ENCODE peak calls at places on chromosomes 16 and 17, in eight cellular contexts. T is cardiac muscle cell, E is body of pancreas, L is neural progenitor cell, U is sigmoid colon, A is HCT116, P is pancreas, G is uterus. F is an unnamed sample.

GRCh38 chr16:87850009-87851006 is 19.0 kb downstream of the SLC7A5 start:
- DNase-seq in T (peak; percentile 55), E (peak; percentile 75), L (peak; percentile 80), U (no peak), A (no peak), P (peak; percentile 74), G (peak; percentile 46), F (no peak)

GRCh38 chr17:21039839-21040575 is 2.8 kb downstream of the USP22 start:
- DNase-seq in T (peak; percentile 76), E (no peak), L (peak; percentile 40), U (peak; percentile 71), A (peak; percentile 53), P (no peak), G (no peak), F (no peak)

GRCh38 chr16:19645557-19645981 is 72.5 kb downstream of the KNOP1 start:
- DNase-seq in T (peak; percentile 55), E (peak; percentile 25), L (no peak), U (peak; percentile 93), A (no peak), P (no peak), G (peak; percentile 56), F (peak; percentile 33)

GRCh38 chr17:75819723-75820410 is 24.3 kb downstream of the UNC13D start:
- DNase-seq in T (no peak), E (no peak), L (no peak), U (no peak), A (no peak), P (no peak), G (no peak), F (no peak)

GRCh38 chr16:89201467-89202377 is 1.4 kb upstream of the SLC22A31 start:
- DNase-seq in T (peak; percentile 70), E (peak; percentile 93), L (peak; percentile 95), U (peak; percentile 75), A (peak; percentile 84), P (peak; percentile 93), G (peak; percentile 47), F (peak; percentile 67)

GRCh38 chr17:8466873-8467272 is 31.2 kb downstream of the NDEL1 start:
- DNase-seq in T (no peak), E (no peak), L (no peak), U (no peak), A (no peak), P (no peak), G (no peak), F (no peak)

GRCh38 chr17:9022553-9023388 is 1.5 kb downstream of the NTN1 start:
- DNase-seq in T (peak; percentile 18), E (no peak), L (peak; percentile 68), U (peak; percentile 69), A (no peak), P (no peak), G (no peak), F (no peak)

GRCh38 chr17:56834380-56835258 is 668 bp downstream of the DGKE start:
- DNase-seq in T (peak; percentile 17), E (peak; percentile 69), L (peak; percentile 78), U (peak; percentile 76), A (no peak), P (peak; percentile 57), G (peak; percentile 52), F (no peak)

GRCh38 chr17:54785643-54786258 is 114.9 kb upstream of the TOM1L1 start:
- DNase-seq in T (no peak), E (no peak), L (no peak), U (no peak), A (no peak), P (no peak), G (no peak), F (no peak)

GRCh38 chr16:2757344-2757743 is 4.9 kb downstream of the SRRM2 start:
- DNase-seq in T (no peak), E (no peak), L (no peak), U (no peak), A (no peak), P (no peak), G (no peak), F (no peak)

GRCh38 chr17:79465011-79466006 is 145.5 kb downstream of the RBFOX3 start:
- DNase-seq in T (no peak), E (peak; percentile 20), L (no peak), U (no peak), A (no peak), P (no peak), G (no peak), F (no peak)

GRCh38 chr16:51149251-51149661 is 1.8 kb downstream of the SALL1 start:
- DNase-seq in T (peak; percentile 29), E (no peak), L (peak; percentile 30), U (no peak), A (no peak), P (no peak), G (no peak), F (no peak)

GRCh38 chr16:60107467-60107866 is 1373.4 kb upstream of the GOT2 start:
- DNase-seq in T (peak; percentile 0), E (no peak), L (no peak), U (no peak), A (no peak), P (no peak), G (no peak), F (no peak)

GRCh38 chr17:4488989-4489595 is 9.6 kb upstream of the SPNS2 start:
- DNase-seq in T (no peak), E (no peak), L (no peak), U (no peak), A (no peak), P (no peak), G (no peak), F (no peak)

GRCh38 chr16:71555230-71555891 is 21.5 kb downstream of the TAT start:
- DNase-seq in T (peak; percentile 72), E (no peak), L (no peak), U (no peak), A (no peak), P (no peak), G (no peak), F (no peak)

GRCh38 chr17:21371511-21372081 is 4.6 kb upstream of the KCNJ12 start:
- DNase-seq in T (no peak), E (no peak), L (no peak), U (no peak), A (no peak), P (no peak), G (no peak), F (no peak)

GRCh38 chr17:39027037-39027436 is 59.8 kb upstream of the FBXO47 start:
- DNase-seq in T (peak; percentile 56), E (peak; percentile 91), L (peak; percentile 66), U (peak; percentile 87), A (no peak), P (peak; percentile 87), G (peak; percentile 65), F (peak; percentile 25)

GRCh38 chr16:67537270-67537635 is 8.6 kb downstream of the RIPOR1 start:
- DNase-seq in T (peak; percentile 65), E (peak; percentile 65), L (peak; percentile 78), U (peak; percentile 87), A (no peak), P (no peak), G (peak; percentile 74), F (no peak)

GRCh38 chr17:31579265-31579664 is 187.8 kb downstream of the RAB11FIP4 start:
- DNase-seq in T (peak; percentile 57), E (no peak), L (no peak), U (no peak), A (no peak), P (no peak), G (no peak), F (no peak)

GRCh38 chr17:74800531-74800930 is 24.4 kb upstream of the NAT9 start:
- DNase-seq in T (no peak), E (no peak), L (no peak), U (no peak), A (no peak), P (no peak), G (no peak), F (no peak)

GRCh38 chr17:17021194-17021863 is 20.9 kb upstream of the MPRIP start:
- DNase-seq in T (peak; percentile 63), E (peak; percentile 88), L (peak; percentile 82), U (no peak), A (no peak), P (peak; percentile 71), G (no peak), F (no peak)
- TF ChIP-seq CTCF in T (no peak), E (no peak), L (no peak), U (no peak), A (no peak), P (no peak), G (no peak), F (no peak)

DNA sequence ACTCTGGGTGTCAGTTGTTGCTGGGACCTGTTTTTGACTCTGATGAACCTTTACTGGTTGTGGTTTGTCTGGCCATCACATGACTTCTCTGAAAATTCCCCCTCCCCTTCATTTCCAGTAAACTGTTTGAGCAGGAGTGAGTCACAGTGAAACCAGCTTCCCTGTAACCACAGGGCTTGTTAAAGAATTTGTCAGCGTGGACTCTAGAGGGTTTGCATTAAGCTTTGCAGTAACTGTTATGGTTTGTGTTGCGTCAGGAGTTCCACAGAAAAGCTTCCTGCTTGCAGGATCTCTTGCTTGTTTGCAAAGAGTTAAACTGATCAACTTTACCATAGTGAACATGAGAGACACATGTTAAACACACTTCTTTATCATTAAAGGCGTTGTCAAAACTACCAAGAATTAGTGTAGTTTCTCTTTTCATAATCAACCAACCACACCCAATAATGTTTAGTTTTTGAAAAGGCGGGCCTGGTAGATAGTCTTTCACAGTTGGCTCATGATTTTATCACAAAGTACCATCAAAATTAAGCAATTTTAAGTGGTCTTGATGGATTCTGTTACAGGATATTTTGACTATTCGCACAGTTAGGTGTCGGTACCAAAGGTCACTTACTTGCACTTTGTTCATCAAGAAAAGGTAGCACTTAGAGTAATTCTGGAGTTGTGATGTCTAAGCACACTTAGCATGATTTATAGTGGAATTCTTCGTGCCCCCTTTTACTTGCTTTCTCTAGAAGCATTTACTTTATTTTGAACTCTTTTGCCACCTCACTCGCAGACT is 79.3 kb downstream of the VMP1 start:
- DNase-seq in T (peak; percentile 100), E (peak; percentile 78), L (peak; percentile 15), U (peak; percentile 77), A (peak; percentile 100), P (peak; percentile 68), G (peak; percentile 33), F (no peak)
- H3K4me1 ChIP-seq in T (peaks cover 57% of the 10 kb centered on the region), E (peaks cover 57% of the 10 kb centered on the region), L (peaks cover 21% of the 10 kb centered on the region), U (no peaks in the 10 kb centered on the region), A (peaks cover 96% of the 10 kb centered on the region), P (peaks cover 60% of the 10 kb centered on the region), G (peaks cover 3% of the 10 kb centered on the region), F (peaks cover 34% of the 10 kb centered on the region)

GRCh38 chr16:56935201-56935600 is 3.3 kb downstream of the HERPUD1 start:
- DNase-seq in T (no peak), E (no peak), L (no peak), U (no peak), A (no peak), P (no peak), G (no peak), F (no peak)
- H3K4me3 ChIP-seq in T (no peak overlapping the region), E (peak overlapping the region; percentile 76), L (no peak overlapping the region), U (peak overlapping the region; percentile 100), A (no peak overlapping the region), P (peak overlapping the region; percentile 99), G (peak overlapping the region; percentile 95), F (peak overlapping the region; percentile 5)

DNA sequence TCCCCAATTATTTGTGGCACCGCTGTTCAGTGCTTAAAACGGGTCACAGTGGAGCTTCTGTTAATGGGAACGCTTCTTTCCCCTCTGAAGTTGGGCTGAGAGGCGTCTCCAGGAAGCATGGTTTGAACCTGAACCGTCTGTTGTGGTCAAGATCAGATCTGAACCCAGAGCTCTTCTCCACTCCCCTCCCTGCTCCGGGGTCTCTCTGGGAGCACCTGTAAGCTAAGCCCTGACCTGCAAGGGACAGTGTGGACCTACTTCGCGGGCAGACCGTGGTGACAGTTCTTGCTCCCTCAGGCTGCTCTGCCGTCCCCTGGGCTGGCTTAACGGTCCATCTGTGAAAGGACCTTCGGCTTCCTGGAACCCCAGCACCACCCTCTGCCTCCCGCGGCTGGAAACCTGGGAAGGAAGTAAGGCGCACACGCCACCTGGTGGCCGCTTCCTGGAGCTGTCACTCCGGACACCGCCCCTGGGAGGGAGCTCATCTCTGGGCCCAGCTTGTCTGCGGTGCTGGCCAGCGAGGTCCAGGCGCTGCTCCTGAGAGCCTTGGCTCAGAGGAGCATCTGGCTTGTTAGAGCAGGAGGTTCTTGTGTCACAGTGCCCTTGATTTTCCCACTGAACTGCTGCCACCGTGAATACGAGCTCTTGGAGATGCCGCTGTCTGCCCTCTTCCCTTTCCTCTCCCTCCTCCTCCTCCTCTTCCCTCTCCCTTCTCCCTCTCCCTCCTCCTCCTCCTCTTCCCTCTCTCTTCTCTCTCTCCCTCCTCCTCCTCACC is 518.5 kb upstream of the EEF2KMT start:
- DNase-seq in T (peak; percentile 4), E (peak; percentile 47), L (peak; percentile 92), U (peak; percentile 66), A (peak; percentile 24), P (peak; percentile 35), G (no peak), F (no peak)
- TF ChIP-seq CTCF in T (peak; percentile 26), E (peak; percentile 52), L (peak; percentile 90), U (no peak), A (peak; percentile 78), P (peak; percentile 61), G (no peak), F (peak; percentile 27)